ENCODE peak calls at places on chromosome 15, in eight cellular contexts. T is endothelial cell, V is psoas muscle, R is neural crest cell, X is AG09319, Z is RWPE1, H is HCT116, Q is AG04450. D is an unnamed sample.

GRCh38 chr15:49860101-49860500 is 239.3 kb downstream of the DTWD1 start:
- DNase-seq in T (no peak), R (no peak), Q (peak; percentile 54), H (no peak), X (no peak), Z (no peak), V (no peak), D (peak; percentile 96)

GRCh38 chr15:100596792-100597191 is 5.2 kb downstream of the LINS1 start:
- DNase-seq in Q (no peak), Z (peak; percentile 49), T (no peak), R (no peak), X (no peak), H (no peak), V (no peak), D (peak; percentile 37)

GRCh38 chr15:82625136-82625535 is 22.0 kb downstream of the CPEB1 start:
- DNase-seq in Z (no peak), H (no peak), V (no peak), T (no peak), R (no peak), Q (no peak), X (no peak), D (no peak)

GRCh38 chr15:62732078-62732477 is 310.5 kb upstream of the TPM1 start:
- DNase-seq in T (no peak), Q (no peak), X (no peak), R (no peak), Z (no peak), V (no peak), H (no peak), D (peak; percentile 48)

GRCh38 chr15:66412213-66412612 is 25.5 kb downstream of the MAP2K1 start:
- DNase-seq in Q (no peak), R (no peak), X (no peak), V (no peak), H (no peak), T (no peak), Z (no peak), D (no peak)

GRCh38 chr15:72796515-72797337 is 13.2 kb upstream of the ADPGK start:
- DNase-seq in T (peak; percentile 64), Z (peak; percentile 46), V (peak; percentile 78), H (peak; percentile 15), X (peak; percentile 23), Q (no peak), R (peak; percentile 56), D (peak; percentile 20)

GRCh38 chr15:50247819-50248650 is 17.5 kb downstream of the HDC start:
- DNase-seq in X (no peak), T (no peak), H (no peak), V (no peak), Q (no peak), Z (no peak), R (no peak), D (peak; percentile 54)

GRCh38 chr15:26974120-26974780 is 3.3 kb downstream of the GABRG3 start:
- DNase-seq in H (no peak), X (no peak), T (peak; percentile 27), Z (peak; percentile 17), Q (no peak), R (no peak), V (no peak), D (no peak)

GRCh38 chr15:29887719-29888118 is 65.5 kb upstream of the TJP1 start:
- DNase-seq in V (no peak), R (no peak), X (peak; percentile 1), H (no peak), Q (peak; percentile 39), T (no peak), Z (no peak), D (no peak)

GRCh38 chr15:31262143-31262530 is 64.5 kb upstream of the KLF13 start:
- DNase-seq in Q (no peak), T (no peak), Z (no peak), X (no peak), R (no peak), V (no peak), H (no peak), D (no peak)

GRCh38 chr15:29433050-29433318 is 163.4 kb upstream of the NSMCE3 start:
- DNase-seq in T (no peak), Q (no peak), R (no peak), Z (no peak), H (no peak), V (no peak), X (no peak), D (no peak)

GRCh38 chr15:50119063-50119700 is at the start of gene ATP8B4:
- DNase-seq in T (peak; percentile 18), V (no peak), H (no peak), X (no peak), Q (no peak), R (no peak), Z (no peak), D (no peak)

GRCh38 chr15:63826513-63826912 is 7.2 kb downstream of the HERC1 start:
- DNase-seq in T (no peak), V (no peak), H (no peak), Q (no peak), X (no peak), Z (no peak), R (no peak), D (peak; percentile 30)

GRCh38 chr15:50068016-50068415 is 51.0 kb downstream of the ATP8B4 start:
- DNase-seq in V (no peak), R (no peak), Q (no peak), Z (no peak), H (no peak), X (no peak), T (no peak), D (no peak)

GRCh38 chr15:62482715-62483429 is 317.8 kb upstream of the C2CD4B start:
- DNase-seq in V (no peak), Z (no peak), Q (no peak), T (peak; percentile 55), R (peak; percentile 22), H (peak; percentile 24), X (no peak), D (no peak)

GRCh38 chr15:81511160-81511559 is 137.1 kb upstream of the TMC3 start:
- DNase-seq in H (no peak), Q (no peak), Z (no peak), X (no peak), T (no peak), R (no peak), V (no peak), D (no peak)

GRCh38 chr15:74768771-74769342 is 13.0 kb upstream of the CSK start:
- DNase-seq in T (peak; percentile 70), X (no peak), V (peak; percentile 78), R (peak; percentile 66), Q (no peak), Z (peak; percentile 82), H (peak; percentile 42), D (peak; percentile 49)

GRCh38 chr15:43511012-43511885 is 6.2 kb upstream of the MAP1A start:
- DNase-seq in H (peak; percentile 37), V (no peak), Z (no peak), X (no peak), R (peak; percentile 16), Q (no peak), T (peak; percentile 46), D (no peak)
- TF ChIP-seq CTCF in H (peak; percentile 17), V (no peak), Z (peak; percentile 16), X (peak; percentile 24), R (peak; percentile 26), Q (peak; percentile 31), T (no peak), D (peak; percentile 33)

DNA sequence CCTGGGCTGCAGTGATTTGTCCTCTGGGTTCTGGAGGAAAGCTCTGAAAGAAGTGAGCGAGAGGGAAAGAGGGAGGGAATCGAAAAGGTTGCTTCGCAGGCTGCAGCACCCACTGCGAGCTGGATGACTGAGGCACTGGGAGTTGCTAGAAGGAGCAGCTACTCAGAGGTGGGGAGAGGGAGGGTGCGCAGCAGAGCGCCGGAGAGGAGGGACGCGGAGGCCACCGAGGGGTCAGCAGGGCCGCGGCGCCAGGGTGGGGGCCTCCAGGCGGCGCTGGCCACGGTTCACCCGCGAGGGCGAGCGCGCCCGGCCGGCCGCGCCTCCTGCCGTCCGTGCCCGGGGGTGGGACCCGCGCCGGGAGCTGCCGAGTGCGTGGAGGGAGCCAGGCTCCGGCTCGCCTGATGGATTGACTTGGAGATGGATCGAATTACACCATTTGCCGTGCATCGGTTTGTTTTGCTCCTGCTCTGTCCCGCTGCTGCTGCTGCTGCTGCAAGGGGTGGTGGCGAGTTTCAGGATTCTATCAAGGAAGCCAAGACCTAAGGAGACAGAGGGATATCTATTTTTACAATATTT is at the start of gene SEMA6D:
- DNase-seq in R (peak; percentile 73), Z (peak; percentile 86), Q (peak; percentile 54), H (no peak), X (peak; percentile 71), T (peak; percentile 88), V (peak; percentile 89), D (peak; percentile 83)
- TF ChIP-seq CTCF in R (peak; percentile 55), Z (peak; percentile 83), Q (peak; percentile 28), H (no peak), X (no peak), T (peak; percentile 51), V (peak; percentile 63), D (no peak)

GRCh38 chr15:79598639-79599038 is 166.5 kb downstream of the MINAR1 start:
- DNase-seq in X (no peak), T (no peak), Z (no peak), V (no peak), H (no peak), R (no peak), Q (no peak), D (no peak)

GRCh38 chr15:79593119-79593869 is 161.2 kb downstream of the MINAR1 start:
- DNase-seq in T (no peak), V (no peak), Z (no peak), R (no peak), Q (no peak), X (no peak), H (no peak), D (peak; percentile 11)

GRCh38 chr15:79592126-79592525 is 160.0 kb downstream of the MINAR1 start:
- DNase-seq in H (no peak), T (no peak), Q (no peak), V (no peak), R (no peak), X (no peak), Z (no peak), D (no peak)

GRCh38 chr15:79595271-79595670 is 163.1 kb downstream of the MINAR1 start:
- DNase-seq in V (no peak), T (no peak), Z (no peak), X (no peak), Q (no peak), R (no peak), H (no peak), D (no peak)

DNA sequence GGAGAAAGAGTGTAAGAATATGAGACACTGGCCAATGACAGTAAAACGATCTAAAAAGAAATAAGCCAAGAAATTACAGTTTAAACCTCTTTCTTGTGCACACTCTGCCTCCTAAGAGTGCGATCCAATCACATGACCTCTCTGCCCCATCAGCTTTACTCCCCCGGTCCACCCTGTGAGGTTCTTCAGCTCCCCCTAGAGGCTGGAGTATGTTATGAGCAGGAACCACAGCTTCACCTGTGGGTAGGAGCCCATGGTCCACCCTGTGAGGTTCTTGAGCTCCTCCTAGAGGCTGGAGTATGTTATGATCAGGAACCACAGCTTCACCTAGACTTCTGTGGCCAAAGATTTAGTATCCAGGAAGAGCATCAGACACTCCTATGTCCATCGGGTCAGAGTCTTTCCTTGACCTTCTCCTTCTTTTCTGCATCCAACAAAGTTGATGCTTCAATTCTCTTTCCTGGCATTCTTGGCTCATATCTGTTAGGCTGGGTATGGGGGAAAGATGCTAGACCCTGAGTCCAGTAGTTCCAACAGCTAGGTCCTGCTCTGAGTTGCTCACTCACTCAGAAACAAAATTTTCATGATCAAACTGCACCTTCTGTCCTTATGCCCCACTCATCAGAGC is 164.0 kb downstream of the MINAR1 start:
- DNase-seq in H (peak; percentile 95), V (no peak), R (peak; percentile 19), T (peak; percentile 70), Q (peak; percentile 27), Z (peak; percentile 91), X (peak; percentile 22), D (peak; percentile 82)
- TF ChIP-seq CTCF in H (peak; percentile 99), V (peak; percentile 70), R (peak; percentile 93), T (peak; percentile 92), Q (peak; percentile 83), Z (peak; percentile 81), X (peak; percentile 79), D (peak; percentile 99)

GRCh38 chr15:67977690-67978089 is 76.4 kb upstream of the PIAS1 start:
- DNase-seq in R (no peak), V (no peak), T (no peak), H (no peak), X (no peak), Z (no peak), Q (no peak), D (no peak)
- TF ChIP-seq CTCF in R (no peak), V (no peak), T (no peak), H (no peak), X (no peak), Z (no peak), Q (no peak), D (no peak)